ENCODE peak calls at places on chromosomes 6 and 20, in six cellular contexts. R, A, P, L, Z and D are unnamed samples.

GRCh38 chr6:81228912-81229540 is 523.5 kb downstream of the TENT5A start:
- DNase-seq in R (no peak), A (peak), P (no peak), L (peak), Z (no peak), D (no peak)

GRCh38 chr6:39250507-39250906 is 21.2 kb upstream of the KCNK5 start:
- DNase-seq in R (no peak), A (no peak), P (no peak), L (no peak), Z (no peak), D (no peak)

GRCh38 chr6:159989882-159990480 is 21.1 kb downstream of the IGF2R start:
- DNase-seq in R (no peak), A (no peak), P (no peak), L (peak), Z (peak), D (no peak)

GRCh38 chr6:134077301-134077700 is 24.9 kb upstream of the SLC2A12 start:
- DNase-seq in R (no peak), A (peak), P (no peak), L (peak), Z (peak), D (no peak)

GRCh38 chr6:31969712-31970603 is 2.0 kb downstream of the DXO start:
- DNase-seq in R (no peak), A (no peak), P (no peak), L (peak), Z (no peak), D (no peak)

GRCh38 chr6:15653581-15653980 is 9.2 kb downstream of the DTNBP1 start:
- DNase-seq in R (no peak), A (no peak), P (no peak), L (no peak), Z (no peak), D (no peak)

GRCh38 chr6:166173292-166173951 is 5.8 kb upstream of the TBXT start:
- DNase-seq in R (peak), A (no peak), P (no peak), L (no peak), Z (no peak), D (peak)

GRCh38 chr6:17633465-17634188 is 33.5 kb downstream of the FAM8A1 start:
- DNase-seq in R (no peak), A (no peak), P (no peak), L (no peak), Z (no peak), D (no peak)

GRCh38 chr6:125584468-125584939 is 164.9 kb upstream of the HEY2 start:
- DNase-seq in R (no peak), A (peak), P (peak), L (peak), Z (peak), D (peak)

GRCh38 chr6:158963020-158963808 is 36.8 kb downstream of the RSPH3 start:
- DNase-seq in R (no peak), A (no peak), P (no peak), L (no peak), Z (no peak), D (no peak)

GRCh38 chr6:36857325-36857724 is 17.3 kb downstream of the PPIL1 start:
- DNase-seq in R (no peak), A (no peak), P (no peak), L (no peak), Z (no peak), D (no peak)

DNA sequence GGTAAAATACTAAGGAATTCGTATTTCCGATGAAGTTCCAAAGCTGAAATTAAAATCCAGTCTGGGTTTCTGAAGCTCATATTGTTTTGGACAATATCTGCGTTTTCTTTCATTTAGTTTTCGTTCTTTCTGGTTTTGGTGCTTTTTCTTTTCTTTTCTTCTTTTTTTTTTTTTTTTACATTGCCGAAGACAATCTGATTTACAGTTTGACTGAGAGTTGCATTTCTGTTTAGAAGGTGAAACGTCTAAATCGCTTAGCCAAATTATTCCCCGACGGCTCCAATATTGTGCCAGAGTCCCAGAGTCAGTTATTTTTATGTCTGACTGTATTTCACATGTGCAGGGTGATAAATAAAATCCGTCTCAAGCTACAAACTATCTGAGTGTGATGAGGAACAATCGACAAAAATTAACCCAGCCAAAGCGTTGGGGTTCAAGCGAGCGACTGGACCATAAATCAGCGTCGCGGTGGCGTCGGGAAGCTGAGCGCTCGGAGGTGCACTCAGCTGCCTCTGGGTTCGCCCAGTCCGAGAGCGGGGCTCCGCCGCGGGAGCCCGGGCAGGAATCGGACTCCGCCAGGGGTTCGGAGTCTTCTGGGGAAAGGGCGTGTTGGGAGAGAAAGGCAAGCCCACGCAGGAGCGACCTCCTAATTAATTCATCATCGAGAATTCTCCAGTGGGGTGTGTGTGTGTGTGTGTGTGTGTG is 8.2 kb upstream of the TBX18 start:
- DNase-seq in R (no peak), A (no peak), P (no peak), L (no peak), Z (no peak), D (peak)
- TF ChIP-seq EZH2 in R (no peak), A (peak), P (peak), L (no peak), Z (no peak), D (peak)

GRCh38 chr6:107488875-107489635 is 862 bp upstream of the SOBP start:
- DNase-seq in R (peak), A (peak), P (no peak), L (no peak), Z (no peak), D (peak)

GRCh38 chr6:107491059-107491609 is 1.2 kb downstream of the SOBP start:
- DNase-seq in R (peak), A (peak), P (no peak), L (no peak), Z (no peak), D (peak)

GRCh38 chr6:107489636-107490567 is at the start of gene SOBP:
- DNase-seq in R (peak), A (peak), P (no peak), L (no peak), Z (no peak), D (peak)

GRCh38 chr6:107491791-107492674 is 2.1 kb downstream of the SOBP start:
- DNase-seq in R (no peak), A (peak), P (no peak), L (peak), Z (no peak), D (no peak)

DNA sequence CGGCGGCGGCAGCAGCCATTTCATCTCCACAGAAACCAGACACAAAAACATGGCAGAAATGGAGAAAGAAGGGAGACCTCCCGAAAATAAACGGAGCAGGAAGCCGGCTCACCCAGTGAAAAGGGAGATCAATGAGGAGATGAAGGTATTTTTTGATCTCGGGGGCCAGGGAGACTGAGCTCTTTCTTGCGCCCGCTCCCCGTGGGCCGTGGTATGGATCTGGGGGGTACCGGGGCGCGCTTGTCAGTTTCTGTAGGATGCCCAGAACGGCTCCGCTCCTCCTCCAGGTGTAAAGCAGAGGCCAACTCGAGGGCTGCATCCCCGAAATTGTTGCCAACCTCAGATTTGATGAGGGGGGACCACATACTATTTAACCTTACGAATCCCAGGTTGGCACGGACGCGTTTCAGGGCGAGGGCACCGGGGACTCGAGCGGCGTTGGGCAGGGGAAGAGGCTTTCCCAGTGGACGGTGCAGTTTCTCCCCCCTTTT is 696 bp downstream of the SOBP start:
- DNase-seq in R (no peak), A (no peak), P (no peak), L (no peak), Z (no peak), D (no peak)
- TF ChIP-seq EZH2 in R (no peak), A (no peak), P (no peak), L (peak), Z (peak), D (peak)

DNA sequence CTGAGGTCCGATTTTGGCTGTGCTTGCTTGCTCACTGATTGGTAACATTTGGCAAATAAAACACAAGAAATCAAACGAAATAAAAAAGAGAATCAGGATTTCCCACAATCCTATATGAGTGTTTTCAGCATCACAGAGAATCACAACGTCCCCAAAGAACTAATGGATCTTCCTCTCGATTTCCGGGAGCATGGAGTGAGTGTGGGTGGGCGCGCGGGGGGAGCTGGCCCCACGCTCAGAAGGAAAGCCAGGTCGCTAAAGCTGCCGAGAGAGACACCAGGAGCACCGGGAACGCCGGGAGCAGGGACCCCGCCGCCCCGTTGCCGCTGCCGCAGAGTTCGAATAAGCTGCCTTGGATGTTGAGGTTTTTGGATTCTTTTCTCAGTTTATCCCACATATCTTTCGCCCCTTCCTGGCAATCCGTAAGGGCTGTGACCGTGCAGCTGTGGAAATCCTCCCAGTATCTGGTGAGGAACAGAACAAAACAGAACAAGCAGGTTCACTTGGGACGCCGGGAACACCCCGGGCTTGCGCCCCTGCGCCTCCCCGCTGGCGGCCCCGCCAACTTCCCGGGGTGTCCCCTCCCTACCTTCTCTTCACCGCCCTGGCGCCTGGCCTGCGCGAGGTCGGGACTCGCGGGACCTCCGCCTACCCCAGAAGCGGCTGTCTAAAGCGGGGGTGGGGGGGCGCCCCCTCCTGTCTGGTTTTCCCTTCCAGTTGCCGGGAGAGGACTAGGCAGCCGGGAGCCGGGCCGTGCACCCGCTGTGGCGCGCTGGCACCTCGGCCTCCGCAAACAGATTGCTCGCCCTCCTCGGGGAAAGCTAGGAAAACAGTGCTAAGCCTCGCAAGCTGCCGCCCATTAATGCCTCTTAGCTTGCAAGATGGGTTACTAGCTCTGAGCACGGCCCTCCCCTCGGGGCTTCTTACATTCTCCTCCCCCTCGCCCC is 7.7 kb downstream of the NRN1 start:
- DNase-seq in R (no peak), A (no peak), P (no peak), L (no peak), Z (no peak), D (peak)
- TF ChIP-seq EZH2 in R (no peak), A (peak), P (peak), L (peak), Z (no peak), D (peak)

GRCh38 chr20:2750343-2751251 is 49.8 kb downstream of the CPXM1 start:
- DNase-seq in R (no peak), A (peak), P (no peak), L (no peak), Z (peak), D (peak)
- TF ChIP-seq EZH2 in R (no peak), A (no peak), P (peak), L (peak), Z (no peak), D (peak)

GRCh38 chr20:63469713-63470101 is 2.7 kb downstream of the KCNQ2 start:
- DNase-seq in R (no peak), A (no peak), P (no peak), L (no peak), Z (no peak), D (no peak)
- TF ChIP-seq EZH2 in R (no peak), A (no peak), P (no peak), L (no peak), Z (no peak), D (no peak)

GRCh38 chr6:44002071-44002590 is 125.1 kb downstream of the MRPL14 start:
- DNase-seq in R (no peak), A (no peak), P (peak), L (no peak), Z (no peak), D (peak)

GRCh38 chr6:44004136-44004535 is 123.1 kb downstream of the MRPL14 start:
- DNase-seq in R (no peak), A (no peak), P (no peak), L (no peak), Z (no peak), D (no peak)

GRCh38 chr6:44001318-44001868 is 125.9 kb downstream of the MRPL14 start:
- DNase-seq in R (peak), A (peak), P (peak), L (no peak), Z (no peak), D (peak)

GRCh38 chr6:44003345-44004061 is 123.7 kb downstream of the MRPL14 start:
- DNase-seq in R (no peak), A (no peak), P (no peak), L (no peak), Z (no peak), D (peak)

GRCh38 chr6:44002591-44003344 is 124.5 kb downstream of the MRPL14 start:
- DNase-seq in R (no peak), A (peak), P (peak), L (peak), Z (no peak), D (peak)
- TF ChIP-seq EZH2 in R (no peak), A (no peak), P (no peak), L (no peak), Z (no peak), D (peak)

DNA sequence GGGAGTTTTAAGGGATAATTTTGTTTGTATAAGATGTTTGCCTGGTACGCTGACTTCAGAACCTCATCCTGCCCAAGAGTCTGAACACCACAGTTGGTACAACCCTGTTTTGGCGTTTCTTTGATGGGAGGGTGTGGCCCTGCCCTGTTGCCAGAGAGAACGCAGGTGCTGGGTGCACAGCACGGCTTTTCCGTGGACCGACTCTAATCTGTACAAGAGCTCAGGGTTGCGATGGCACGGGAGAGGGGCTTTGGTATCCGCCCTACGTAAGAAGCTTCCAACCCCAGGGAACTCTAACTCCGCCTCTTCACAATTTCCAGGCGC is 1.3 kb downstream of the CYP24A1 start:
- DNase-seq in R (no peak), A (peak), P (no peak), L (no peak), Z (peak), D (no peak)
- TF ChIP-seq EZH2 in R (no peak), A (no peak), P (no peak), L (no peak), Z (no peak), D (no peak)

DNA sequence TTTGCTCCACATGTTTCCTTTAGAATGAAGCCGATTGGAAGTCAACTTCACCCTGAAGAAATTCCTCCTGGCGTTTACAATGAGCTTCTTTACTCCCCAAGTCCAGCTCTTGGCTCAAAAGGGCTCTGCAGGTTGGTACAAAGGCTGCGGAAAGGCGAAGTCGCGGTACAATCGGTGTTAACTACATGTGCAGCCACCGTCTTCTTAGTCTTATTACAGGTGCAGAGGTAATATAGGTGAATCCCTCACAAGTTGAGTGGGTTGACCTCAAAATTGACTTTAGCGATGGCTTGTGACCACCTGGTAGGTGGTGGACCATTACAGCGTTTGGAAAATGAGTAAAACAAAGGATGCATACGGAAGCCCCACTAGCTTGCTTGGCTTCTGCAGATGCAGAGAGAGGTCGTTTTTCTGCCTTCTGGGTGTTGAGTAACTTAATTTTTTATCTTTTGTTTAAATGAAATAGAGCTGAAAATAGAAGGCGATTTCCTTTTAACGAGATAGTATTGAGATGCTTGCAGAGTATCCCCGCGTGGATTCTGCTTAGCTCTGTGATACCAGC is 98.0 kb downstream of the TRIM27 start:
- DNase-seq in R (no peak), A (no peak), P (no peak), L (no peak), Z (no peak), D (peak)
- TF ChIP-seq EZH2 in R (no peak), A (peak), P (peak), L (no peak), Z (no peak), D (peak)

DNA sequence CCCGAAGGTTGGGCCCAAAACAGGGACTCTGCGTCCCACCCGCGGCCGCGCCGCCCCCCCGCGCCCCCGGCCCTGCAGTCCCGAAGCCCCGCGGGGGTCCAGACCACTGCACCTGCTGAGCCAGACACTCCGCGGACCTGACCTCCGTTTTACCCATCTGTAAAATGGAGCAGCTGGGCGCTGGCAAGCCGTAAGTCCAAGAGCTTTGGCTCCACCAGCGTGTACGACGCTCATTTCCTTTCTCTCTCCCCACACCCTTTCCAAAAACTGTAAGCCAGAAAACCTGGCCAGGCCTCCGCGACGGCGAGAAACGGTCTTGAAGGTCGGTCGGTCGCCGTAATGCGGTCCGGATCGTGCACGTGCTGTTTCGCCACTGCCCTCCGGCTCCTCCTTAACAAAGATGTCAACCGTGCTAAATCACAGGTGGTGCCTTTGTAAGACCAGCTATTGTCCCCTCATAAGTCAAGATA is 7.8 kb upstream of the NR2E1 start:
- DNase-seq in R (no peak), A (no peak), P (no peak), L (no peak), Z (no peak), D (peak)
- TF ChIP-seq EZH2 in R (no peak), A (peak), P (peak), L (peak), Z (no peak), D (peak)